ENCODE peak calls at places on chromosomes 1 and 21, in six cellular contexts. One of them, this sample, is unnamed.

GRCh38 chr1:98920441-98921110 is 84.1 kb downstream of the PLPPR5 start:
- DNase-seq in activated T-helper 1 cell treated with anti-CD3 and anti-CD28 coated beads, Interleukin-2, amount 50 U/mL, for 16 hours: no peak
- DNase-seq in activated CD4-positive, CD25-positive, alpha-beta regulatory T cell treated with anti-CD3 and anti-CD28 coated beads, Interleukin-2, amount 50 U/mL, for 16 hours: no peak
- DNase-seq in stimulated activated CD4-positive, alpha-beta T cell treated with anti-CD3 and anti-CD28 coated beads, Interleukin-1b, Interleukin-23, amount 100 ng/mL, for 24 hours: no peak
- DNase-seq in CD4-positive, alpha-beta T cell: no peak
- DNase-seq in amniotic stem cell: peak
- DNase-seq in this sample: no peak

GRCh38 chr1:65479805-65480204 is 59.3 kb downstream of the LEPR start:
- DNase-seq in CD4-positive, alpha-beta T cell: no peak
- DNase-seq in activated T-helper 1 cell treated with anti-CD3 and anti-CD28 coated beads, Interleukin-2, amount 50 U/mL, for 16 hours: no peak
- DNase-seq in activated CD4-positive, CD25-positive, alpha-beta regulatory T cell treated with anti-CD3 and anti-CD28 coated beads, Interleukin-2, amount 50 U/mL, for 16 hours: no peak
- DNase-seq in stimulated activated CD4-positive, alpha-beta T cell treated with anti-CD3 and anti-CD28 coated beads, Interleukin-1b, Interleukin-23, amount 100 ng/mL, for 24 hours: no peak
- DNase-seq in amniotic stem cell: no peak
- DNase-seq in this sample: no peak

GRCh38 chr1:50271968-50272578 is 151.2 kb downstream of the DMRTA2 start:
- DNase-seq in activated CD4-positive, CD25-positive, alpha-beta regulatory T cell treated with anti-CD3 and anti-CD28 coated beads, Interleukin-2, amount 50 U/mL, for 16 hours: no peak
- DNase-seq in amniotic stem cell: no peak
- DNase-seq in activated T-helper 1 cell treated with anti-CD3 and anti-CD28 coated beads, Interleukin-2, amount 50 U/mL, for 16 hours: no peak
- DNase-seq in CD4-positive, alpha-beta T cell: no peak
- DNase-seq in stimulated activated CD4-positive, alpha-beta T cell treated with anti-CD3 and anti-CD28 coated beads, Interleukin-1b, Interleukin-23, amount 100 ng/mL, for 24 hours: no peak
- DNase-seq in this sample: peak

GRCh38 chr1:9233241-9233941 is 1.2 kb upstream of the H6PD start:
- DNase-seq in activated CD4-positive, CD25-positive, alpha-beta regulatory T cell treated with anti-CD3 and anti-CD28 coated beads, Interleukin-2, amount 50 U/mL, for 16 hours: no peak
- DNase-seq in amniotic stem cell: no peak
- DNase-seq in CD4-positive, alpha-beta T cell: no peak
- DNase-seq in stimulated activated CD4-positive, alpha-beta T cell treated with anti-CD3 and anti-CD28 coated beads, Interleukin-1b, Interleukin-23, amount 100 ng/mL, for 24 hours: no peak
- DNase-seq in activated T-helper 1 cell treated with anti-CD3 and anti-CD28 coated beads, Interleukin-2, amount 50 U/mL, for 16 hours: no peak
- DNase-seq in this sample: no peak

GRCh38 chr1:196056966-196057365 is 551.3 kb downstream of the KCNT2 start:
- DNase-seq in activated CD4-positive, CD25-positive, alpha-beta regulatory T cell treated with anti-CD3 and anti-CD28 coated beads, Interleukin-2, amount 50 U/mL, for 16 hours: no peak
- DNase-seq in CD4-positive, alpha-beta T cell: no peak
- DNase-seq in stimulated activated CD4-positive, alpha-beta T cell treated with anti-CD3 and anti-CD28 coated beads, Interleukin-1b, Interleukin-23, amount 100 ng/mL, for 24 hours: no peak
- DNase-seq in amniotic stem cell: no peak
- DNase-seq in activated T-helper 1 cell treated with anti-CD3 and anti-CD28 coated beads, Interleukin-2, amount 50 U/mL, for 16 hours: no peak
- DNase-seq in this sample: peak

GRCh38 chr1:59669752-59670312 is 144.9 kb upstream of the HOOK1 start:
- DNase-seq in stimulated activated CD4-positive, alpha-beta T cell treated with anti-CD3 and anti-CD28 coated beads, Interleukin-1b, Interleukin-23, amount 100 ng/mL, for 24 hours: no peak
- DNase-seq in activated CD4-positive, CD25-positive, alpha-beta regulatory T cell treated with anti-CD3 and anti-CD28 coated beads, Interleukin-2, amount 50 U/mL, for 16 hours: no peak
- DNase-seq in amniotic stem cell: no peak
- DNase-seq in CD4-positive, alpha-beta T cell: no peak
- DNase-seq in activated T-helper 1 cell treated with anti-CD3 and anti-CD28 coated beads, Interleukin-2, amount 50 U/mL, for 16 hours: no peak
- DNase-seq in this sample: no peak

GRCh38 chr21:39004776-39005605 is 178.3 kb downstream of the PSMG1 start:
- DNase-seq in stimulated activated CD4-positive, alpha-beta T cell treated with anti-CD3 and anti-CD28 coated beads, Interleukin-1b, Interleukin-23, amount 100 ng/mL, for 24 hours: no peak
- DNase-seq in CD4-positive, alpha-beta T cell: no peak
- DNase-seq in amniotic stem cell: no peak
- DNase-seq in activated T-helper 1 cell treated with anti-CD3 and anti-CD28 coated beads, Interleukin-2, amount 50 U/mL, for 16 hours: no peak
- DNase-seq in activated CD4-positive, CD25-positive, alpha-beta regulatory T cell treated with anti-CD3 and anti-CD28 coated beads, Interleukin-2, amount 50 U/mL, for 16 hours: no peak
- DNase-seq in this sample: peak

GRCh38 chr1:35044406-35044805 is 12.7 kb upstream of the ZMYM6 start:
- DNase-seq in activated CD4-positive, CD25-positive, alpha-beta regulatory T cell treated with anti-CD3 and anti-CD28 coated beads, Interleukin-2, amount 50 U/mL, for 16 hours: no peak
- DNase-seq in CD4-positive, alpha-beta T cell: no peak
- DNase-seq in activated T-helper 1 cell treated with anti-CD3 and anti-CD28 coated beads, Interleukin-2, amount 50 U/mL, for 16 hours: no peak
- DNase-seq in amniotic stem cell: no peak
- DNase-seq in stimulated activated CD4-positive, alpha-beta T cell treated with anti-CD3 and anti-CD28 coated beads, Interleukin-1b, Interleukin-23, amount 100 ng/mL, for 24 hours: no peak
- DNase-seq in this sample: no peak

GRCh38 chr1:39670689-39671088 is 1.2 kb downstream of the NT5C1A start:
- DNase-seq in CD4-positive, alpha-beta T cell: no peak
- DNase-seq in amniotic stem cell: no peak
- DNase-seq in activated CD4-positive, CD25-positive, alpha-beta regulatory T cell treated with anti-CD3 and anti-CD28 coated beads, Interleukin-2, amount 50 U/mL, for 16 hours: no peak
- DNase-seq in activated T-helper 1 cell treated with anti-CD3 and anti-CD28 coated beads, Interleukin-2, amount 50 U/mL, for 16 hours: no peak
- DNase-seq in stimulated activated CD4-positive, alpha-beta T cell treated with anti-CD3 and anti-CD28 coated beads, Interleukin-1b, Interleukin-23, amount 100 ng/mL, for 24 hours: no peak
- DNase-seq in this sample: no peak

GRCh38 chr1:162327144-162327790 is 49.4 kb downstream of the SPATA46 start:
- DNase-seq in activated T-helper 1 cell treated with anti-CD3 and anti-CD28 coated beads, Interleukin-2, amount 50 U/mL, for 16 hours: no peak
- DNase-seq in amniotic stem cell: no peak
- DNase-seq in stimulated activated CD4-positive, alpha-beta T cell treated with anti-CD3 and anti-CD28 coated beads, Interleukin-1b, Interleukin-23, amount 100 ng/mL, for 24 hours: no peak
- DNase-seq in activated CD4-positive, CD25-positive, alpha-beta regulatory T cell treated with anti-CD3 and anti-CD28 coated beads, Interleukin-2, amount 50 U/mL, for 16 hours: no peak
- DNase-seq in CD4-positive, alpha-beta T cell: no peak
- DNase-seq in this sample: no peak

GRCh38 chr1:226677121-226678020 is 61.7 kb downstream of the ITPKB start:
- DNase-seq in amniotic stem cell: peak
- DNase-seq in activated T-helper 1 cell treated with anti-CD3 and anti-CD28 coated beads, Interleukin-2, amount 50 U/mL, for 16 hours: peak
- DNase-seq in CD4-positive, alpha-beta T cell: peak
- DNase-seq in stimulated activated CD4-positive, alpha-beta T cell treated with anti-CD3 and anti-CD28 coated beads, Interleukin-1b, Interleukin-23, amount 100 ng/mL, for 24 hours: peak
- DNase-seq in activated CD4-positive, CD25-positive, alpha-beta regulatory T cell treated with anti-CD3 and anti-CD28 coated beads, Interleukin-2, amount 50 U/mL, for 16 hours: peak
- DNase-seq in this sample: peak

GRCh38 chr1:156025873-156026272 is 5.1 kb upstream of the SSR2 start:
- DNase-seq in stimulated activated CD4-positive, alpha-beta T cell treated with anti-CD3 and anti-CD28 coated beads, Interleukin-1b, Interleukin-23, amount 100 ng/mL, for 24 hours: no peak
- DNase-seq in activated T-helper 1 cell treated with anti-CD3 and anti-CD28 coated beads, Interleukin-2, amount 50 U/mL, for 16 hours: no peak
- DNase-seq in CD4-positive, alpha-beta T cell: no peak
- DNase-seq in amniotic stem cell: no peak
- DNase-seq in activated CD4-positive, CD25-positive, alpha-beta regulatory T cell treated with anti-CD3 and anti-CD28 coated beads, Interleukin-2, amount 50 U/mL, for 16 hours: no peak
- DNase-seq in this sample: peak

GRCh38 chr1:89291276-89291675 is 18.6 kb upstream of the GBP5 start:
- DNase-seq in amniotic stem cell: no peak
- DNase-seq in activated T-helper 1 cell treated with anti-CD3 and anti-CD28 coated beads, Interleukin-2, amount 50 U/mL, for 16 hours: no peak
- DNase-seq in activated CD4-positive, CD25-positive, alpha-beta regulatory T cell treated with anti-CD3 and anti-CD28 coated beads, Interleukin-2, amount 50 U/mL, for 16 hours: no peak
- DNase-seq in stimulated activated CD4-positive, alpha-beta T cell treated with anti-CD3 and anti-CD28 coated beads, Interleukin-1b, Interleukin-23, amount 100 ng/mL, for 24 hours: no peak
- DNase-seq in CD4-positive, alpha-beta T cell: no peak
- DNase-seq in this sample: no peak

GRCh38 chr1:22117238-22117637 is 25.7 kb downstream of the WNT4 start:
- DNase-seq in activated T-helper 1 cell treated with anti-CD3 and anti-CD28 coated beads, Interleukin-2, amount 50 U/mL, for 16 hours: no peak
- DNase-seq in amniotic stem cell: no peak
- DNase-seq in stimulated activated CD4-positive, alpha-beta T cell treated with anti-CD3 and anti-CD28 coated beads, Interleukin-1b, Interleukin-23, amount 100 ng/mL, for 24 hours: no peak
- DNase-seq in activated CD4-positive, CD25-positive, alpha-beta regulatory T cell treated with anti-CD3 and anti-CD28 coated beads, Interleukin-2, amount 50 U/mL, for 16 hours: no peak
- DNase-seq in CD4-positive, alpha-beta T cell: no peak
- DNase-seq in this sample: no peak

GRCh38 chr1:3738943-3739342 is 13.3 kb upstream of the CCDC27 start:
- DNase-seq in activated T-helper 1 cell treated with anti-CD3 and anti-CD28 coated beads, Interleukin-2, amount 50 U/mL, for 16 hours: no peak
- DNase-seq in CD4-positive, alpha-beta T cell: no peak
- DNase-seq in activated CD4-positive, CD25-positive, alpha-beta regulatory T cell treated with anti-CD3 and anti-CD28 coated beads, Interleukin-2, amount 50 U/mL, for 16 hours: no peak
- DNase-seq in stimulated activated CD4-positive, alpha-beta T cell treated with anti-CD3 and anti-CD28 coated beads, Interleukin-1b, Interleukin-23, amount 100 ng/mL, for 24 hours: no peak
- DNase-seq in amniotic stem cell: no peak
- DNase-seq in this sample: no peak

This sample was measured in NCI-H69.